ENCODE peak calls at places on chromosomes 3 and 15, in six cellular contexts. One of them, this sample, is unnamed.

GRCh38 chr3:30299674-30300423 is 306.6 kb upstream of the TGFBR2 start:
- DNase-seq in HepG2: peak; percentile 48
- DNase-seq in SK-N-SH: no peak
- DNase-seq in K562: no peak
- DNase-seq in GM12878: no peak
- DNase-seq in H1: no peak
- DNase-seq in this sample: no peak

GRCh38 chr15:63447277-63447676 is 57.1 kb upstream of the USP3 start:
- DNase-seq in HepG2: no peak
- DNase-seq in SK-N-SH: no peak
- DNase-seq in K562: no peak
- DNase-seq in GM12878: no peak
- DNase-seq in H1: no peak
- DNase-seq in this sample: no peak

GRCh38 chr3:33440328-33440577 is at the start of gene UBP1:
- DNase-seq in HepG2: no peak
- DNase-seq in SK-N-SH: peak; percentile 96
- DNase-seq in K562: no peak
- DNase-seq in GM12878: no peak
- DNase-seq in H1: no peak
- DNase-seq in this sample: no peak

GRCh38 chr3:100158877-100159563 is 44.7 kb upstream of the FILIP1L start:
- DNase-seq in HepG2: no peak
- DNase-seq in SK-N-SH: peak; percentile 74
- DNase-seq in K562: no peak
- DNase-seq in GM12878: no peak
- DNase-seq in H1: no peak
- DNase-seq in this sample: no peak

GRCh38 chr3:32963871-32964270 is 12.4 kb downstream of the CCR4 start:
- DNase-seq in HepG2: no peak
- DNase-seq in SK-N-SH: no peak
- DNase-seq in K562: no peak
- DNase-seq in GM12878: no peak
- DNase-seq in H1: no peak
- DNase-seq in this sample: no peak

GRCh38 chr3:151835751-151836550 is 22.0 kb downstream of the AADAC start:
- DNase-seq in HepG2: no peak
- DNase-seq in SK-N-SH: no peak
- DNase-seq in K562: no peak
- DNase-seq in GM12878: no peak
- DNase-seq in H1: no peak
- DNase-seq in this sample: no peak

GRCh38 chr15:89395461-89395875 is 60.8 kb upstream of the POLG start:
- DNase-seq in HepG2: no peak
- DNase-seq in SK-N-SH: no peak
- DNase-seq in K562: no peak
- DNase-seq in GM12878: no peak
- DNase-seq in H1: no peak
- DNase-seq in this sample: no peak

GRCh38 chr15:98294126-98294525 is 333.6 kb downstream of the ARRDC4 start:
- DNase-seq in HepG2: no peak
- DNase-seq in SK-N-SH: no peak
- DNase-seq in K562: no peak
- DNase-seq in GM12878: no peak
- DNase-seq in H1: peak; percentile 30
- DNase-seq in this sample: no peak

GRCh38 chr3:20040476-20041196 is 390 bp downstream of the KAT2B start:
- DNase-seq in HepG2: peak; percentile 27
- DNase-seq in SK-N-SH: peak; percentile 78
- DNase-seq in K562: peak; percentile 92
- DNase-seq in GM12878: no peak
- DNase-seq in H1: peak; percentile 71
- DNase-seq in this sample: peak; percentile 34

GRCh38 chr3:74643636-74644035 is 29.2 kb upstream of the CNTN3 start:
- DNase-seq in HepG2: no peak
- DNase-seq in SK-N-SH: peak; percentile 54
- DNase-seq in K562: no peak
- DNase-seq in GM12878: no peak
- DNase-seq in H1: no peak
- DNase-seq in this sample: no peak

GRCh38 chr15:72824781-72825180 is 41.2 kb upstream of the ADPGK start:
- DNase-seq in HepG2: no peak
- DNase-seq in SK-N-SH: no peak
- DNase-seq in K562: no peak
- DNase-seq in GM12878: no peak
- DNase-seq in H1: no peak
- DNase-seq in this sample: no peak

GRCh38 chr15:72825831-72826230 is 42.3 kb upstream of the ADPGK start:
- DNase-seq in HepG2: no peak
- DNase-seq in SK-N-SH: peak; percentile 27
- DNase-seq in K562: no peak
- DNase-seq in GM12878: no peak
- DNase-seq in H1: no peak
- DNase-seq in this sample: no peak

GRCh38 chr15:72824112-72824511 is 40.6 kb upstream of the ADPGK start:
- DNase-seq in HepG2: no peak
- DNase-seq in SK-N-SH: no peak
- DNase-seq in K562: no peak
- DNase-seq in GM12878: no peak
- DNase-seq in H1: no peak
- DNase-seq in this sample: no peak

GRCh38 chr15:72826611-72827010 is 43.1 kb upstream of the ADPGK start:
- DNase-seq in HepG2: no peak
- DNase-seq in SK-N-SH: no peak
- DNase-seq in K562: no peak
- DNase-seq in GM12878: no peak
- DNase-seq in H1: no peak
- DNase-seq in this sample: no peak

DNA sequence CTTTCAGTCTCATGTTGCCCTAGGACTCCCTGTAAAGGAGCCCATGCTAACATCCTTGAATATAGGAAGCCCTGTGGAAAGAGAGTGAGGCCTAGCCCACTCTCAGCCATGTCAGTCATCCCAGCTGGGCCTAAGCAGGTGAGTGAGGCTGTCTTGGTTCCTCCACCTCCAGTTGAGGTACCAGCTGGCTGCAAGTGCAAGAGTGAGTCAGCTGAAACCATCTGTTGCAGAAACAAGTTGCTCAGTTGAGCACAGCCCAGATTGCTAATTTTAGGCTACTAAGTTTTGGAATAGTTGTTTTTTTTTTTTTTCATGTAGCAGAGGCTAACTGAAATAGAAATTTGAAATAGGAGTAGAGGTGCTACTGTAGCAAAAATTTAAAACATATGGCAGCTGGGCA is 43.7 kb upstream of the ADPGK start:
- DNase-seq in HepG2: no peak
- DNase-seq in SK-N-SH: no peak
- DNase-seq in K562: no peak
- DNase-seq in GM12878: no peak
- DNase-seq in H1: no peak
- DNase-seq in this sample: no peak
- TF ChIP-seq YY1 in HepG2: no peak
- TF ChIP-seq YY1 in SK-N-SH: no peak
- TF ChIP-seq YY1 in K562: no peak
- TF ChIP-seq YY1 in GM12878: no peak
- TF ChIP-seq YY1 in H1: no peak
- TF ChIP-seq YY1 in this sample: no peak

GRCh38 chr15:82535566-82536408 is 4.5 kb downstream of the RPS17 start:
- DNase-seq in HepG2: peak; percentile 58
- DNase-seq in SK-N-SH: no peak
- DNase-seq in K562: peak; percentile 17
- DNase-seq in GM12878: no peak
- DNase-seq in H1: no peak
- DNase-seq in this sample: no peak
- TF ChIP-seq SIN3A in HepG2: peak; percentile 35
- TF ChIP-seq SIN3A in SK-N-SH: peak; percentile 29
- TF ChIP-seq SIN3A in K562: no peak
- TF ChIP-seq SIN3A in GM12878: no peak
- TF ChIP-seq SIN3A in H1: no peak
- TF ChIP-seq SIN3A in this sample: peak; percentile 22

DNA sequence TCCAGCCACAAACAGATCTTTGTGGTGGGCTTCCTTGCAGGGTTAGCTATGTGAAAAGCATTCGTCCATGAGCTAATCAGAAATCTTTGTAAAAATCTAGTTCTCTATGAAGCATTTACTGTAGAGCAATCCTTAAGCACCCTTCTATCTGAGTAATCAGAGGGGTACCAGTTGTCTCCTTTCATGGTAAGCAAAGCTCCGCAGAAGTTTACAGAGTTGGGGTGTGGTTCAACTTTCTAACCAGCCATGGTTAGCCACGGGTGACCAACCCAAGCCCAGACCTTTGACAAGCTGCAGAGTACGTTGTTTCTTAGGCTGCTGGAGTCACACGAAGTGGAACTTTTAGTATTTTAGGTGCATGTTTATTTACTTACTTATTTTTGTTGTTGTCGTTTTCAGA is 77.4 kb downstream of the FLNB start:
- DNase-seq in HepG2: no peak
- DNase-seq in SK-N-SH: no peak
- DNase-seq in K562: no peak
- DNase-seq in GM12878: no peak
- DNase-seq in H1: no peak
- DNase-seq in this sample: no peak
- H3K36me3 ChIP-seq in HepG2: peaks cover 69% of the 10 kb centered on the region
- H3K36me3 ChIP-seq in SK-N-SH: peaks cover 7% of the 10 kb centered on the region
- H3K36me3 ChIP-seq in K562: peaks cover 12% of the 10 kb centered on the region
- H3K36me3 ChIP-seq in GM12878: no peaks in the 10 kb centered on the region
- H3K36me3 ChIP-seq in H1: peaks cover 16% of the 10 kb centered on the region
- H3K36me3 ChIP-seq in this sample: peaks cover 6% of the 10 kb centered on the region

DNA sequence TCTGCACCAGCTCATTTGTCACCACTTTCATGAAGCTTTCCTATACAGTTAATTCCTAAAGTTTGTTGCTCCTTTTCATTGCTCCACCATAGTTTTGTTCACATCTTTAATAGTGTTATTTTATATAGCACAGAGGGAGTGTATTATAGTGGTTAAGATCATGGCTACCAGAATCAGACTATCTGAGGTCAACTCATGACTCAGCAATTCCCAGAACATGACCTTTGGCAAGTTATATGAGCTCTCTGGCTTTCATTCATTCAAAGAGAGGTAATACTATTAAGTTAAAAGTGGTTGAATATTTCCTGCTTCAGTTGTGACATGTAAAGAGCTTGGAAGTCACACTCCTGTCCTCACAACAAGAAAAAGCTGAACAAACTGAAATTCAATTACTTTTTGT is 1073.5 kb downstream of the NAALADL2 start:
- DNase-seq in HepG2: no peak
- DNase-seq in SK-N-SH: no peak
- DNase-seq in K562: no peak
- DNase-seq in GM12878: no peak
- DNase-seq in H1: no peak
- DNase-seq in this sample: no peak
- TF ChIP-seq YY1 in HepG2: no peak
- TF ChIP-seq YY1 in SK-N-SH: no peak
- TF ChIP-seq YY1 in K562: no peak
- TF ChIP-seq YY1 in GM12878: no peak
- TF ChIP-seq YY1 in H1: no peak
- TF ChIP-seq YY1 in this sample: no peak